ENCODE peak calls at places on chromosomes 13 and 19, in eight cellular contexts. X is mammary epithelial cell, R is IMR-90, L is fibroblast of lung, J is A549, T is H9, C is mesendoderm, I is PC-9. K is an unnamed sample.

GRCh38 chr19:5016781-5017180 is 47.9 kb downstream of the KDM4B start:
- DNase-seq in X (no peak), R (no peak), L (no peak), J (no peak), T (no peak), C (peak), I (no peak), K (no peak)

GRCh38 chr13:95437561-95437960 is 115.0 kb upstream of the CLDN10 start:
- DNase-seq in X (no peak), R (no peak), L (no peak), J (no peak), T (no peak), C (peak), I (no peak), K (no peak)

GRCh38 chr13:33723772-33724435 is 94.0 kb upstream of the RFC3 start:
- DNase-seq in X (peak), R (peak), L (peak), J (peak), T (peak), C (peak), I (peak), K (peak)

GRCh38 chr13:40652588-40652940 is 13.9 kb downstream of the FOXO1 start:
- DNase-seq in X (no peak), R (no peak), L (no peak), J (no peak), T (no peak), C (no peak), I (no peak), K (no peak)

GRCh38 chr13:99655351-99656091 is 154.2 kb downstream of the TM9SF2 start:
- DNase-seq in X (peak), R (peak), L (no peak), J (peak), T (no peak), C (peak), I (no peak), K (no peak)

GRCh38 chr13:41658057-41658642 is 200.8 kb downstream of the RGCC start:
- DNase-seq in X (no peak), R (peak), L (peak), J (no peak), T (no peak), C (no peak), I (no peak), K (no peak)

GRCh38 chr13:23609414-23610186 is 39.4 kb downstream of the TNFRSF19 start:
- DNase-seq in X (no peak), R (peak), L (peak), J (no peak), T (no peak), C (no peak), I (no peak), K (no peak)

GRCh38 chr19:55247621-55248099 is 11.2 kb downstream of the PPP6R1 start:
- DNase-seq in X (peak), R (no peak), L (no peak), J (peak), T (no peak), C (peak), I (peak), K (no peak)

GRCh38 chr13:23467048-23467931 is 33.8 kb upstream of the SACS start:
- DNase-seq in X (no peak), R (peak), L (peak), J (no peak), T (no peak), C (no peak), I (no peak), K (no peak)

GRCh38 chr13:27712421-27712820 is 79.9 kb upstream of the GSX1 start:
- DNase-seq in X (no peak), R (no peak), L (peak), J (no peak), T (no peak), C (no peak), I (no peak), K (no peak)

DNA sequence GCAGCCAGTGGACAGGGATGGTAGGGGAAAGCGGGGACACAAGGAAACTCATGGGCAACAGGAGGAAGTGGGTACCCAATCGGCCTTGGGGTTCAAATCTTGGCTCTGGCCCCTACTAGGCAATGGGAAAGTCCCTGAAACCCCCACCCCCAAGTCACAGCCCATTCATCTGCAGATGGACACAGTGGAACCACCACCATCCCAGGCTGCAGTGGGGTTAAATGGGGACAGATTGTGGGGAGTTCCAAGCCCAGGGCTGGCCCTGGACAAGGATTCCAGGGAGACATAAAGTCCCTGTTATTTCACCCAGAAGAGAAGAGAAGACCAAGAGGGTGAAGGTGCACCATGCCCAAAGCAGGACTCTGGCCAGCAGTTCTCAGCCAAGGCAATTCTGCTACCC is 48.5 kb downstream of the CPAMD8 start:
- DNase-seq in X (no peak), R (no peak), L (no peak), J (no peak), T (no peak), C (no peak), I (no peak), K (no peak)
- H3K4me2 ChIP-seq in X (no peak), R (no peak), L (no peak), J (no peak), T (no peak), C (no peak), I (no peak), K (no peak)

DNA sequence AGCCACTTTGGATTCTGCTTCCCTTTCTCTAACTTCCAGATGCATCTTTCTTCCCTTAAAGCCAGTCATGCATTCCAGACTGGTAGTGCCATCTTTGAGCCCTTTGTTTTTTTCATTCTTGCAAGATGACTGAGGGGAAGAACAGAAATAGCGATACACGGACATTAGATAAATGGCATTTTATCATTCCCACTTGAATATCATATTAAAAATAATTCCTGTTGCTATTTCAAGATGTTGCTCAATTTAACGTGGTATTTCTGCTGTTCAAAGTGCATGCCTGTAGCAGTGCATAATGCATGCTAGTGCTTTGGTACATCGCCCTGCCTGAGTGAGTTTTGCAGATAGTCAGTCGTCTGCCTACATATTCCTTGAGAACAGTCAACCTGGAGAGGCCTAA is 140.6 kb upstream of the FRY start:
- DNase-seq in X (no peak), R (no peak), L (no peak), J (no peak), T (no peak), C (no peak), I (no peak), K (no peak)
- H3K4me2 ChIP-seq in X (no peak), R (no peak), L (no peak), J (no peak), T (no peak), C (no peak), I (no peak), K (no peak)

GRCh38 chr13:98192008-98192407 is 14.9 kb upstream of the RNF113B start:
- DNase-seq in X (no peak), R (no peak), L (no peak), J (no peak), T (no peak), C (no peak), I (no peak), K (no peak)
- H3K4me2 ChIP-seq in X (no peak), R (peak), L (no peak), J (no peak), T (no peak), C (no peak), I (no peak), K (no peak)

GRCh38 chr19:21022996-21023395 is 2.5 kb downstream of the ZNF430 start:
- DNase-seq in X (peak), R (peak), L (peak), J (no peak), T (no peak), C (peak), I (peak), K (peak)
- H3K4me2 ChIP-seq in X (peak), R (peak), L (peak), J (no peak), T (no peak), C (no peak), I (peak), K (peak)

K was measured in DND-41.